ENCODE peak calls at places on chromosomes 1 and 21, in eight cellular contexts. One of them, this sample, is unnamed.

GRCh38 chr1:54826226-54826816 is 25.2 kb upstream of the TTC22 start:
- DNase-seq in WTC11: no peak
- DNase-seq in T47D: no peak
- DNase-seq in HCT116: no peak
- DNase-seq in T follicular helper cell: no peak
- DNase-seq in IMR-90: no peak
- DNase-seq in activated CD4-positive, alpha-beta T cell treated with anti-CD3 and anti-CD28 coated beads for 36 hours: no peak
- DNase-seq in stimulated activated CD4-positive, alpha-beta T cell treated with anti-CD3 and anti-CD28 coated beads, Interleukin-2, amount 100 ng/mL, for 24 hours: no peak
- DNase-seq in this sample: no peak

GRCh38 chr1:63698001-63698838 is 75.6 kb upstream of the ROR1 start:
- DNase-seq in WTC11: no peak
- DNase-seq in T47D: no peak
- DNase-seq in HCT116: no peak
- DNase-seq in T follicular helper cell: no peak
- DNase-seq in IMR-90: peak
- DNase-seq in activated CD4-positive, alpha-beta T cell treated with anti-CD3 and anti-CD28 coated beads for 36 hours: no peak
- DNase-seq in stimulated activated CD4-positive, alpha-beta T cell treated with anti-CD3 and anti-CD28 coated beads, Interleukin-2, amount 100 ng/mL, for 24 hours: no peak
- DNase-seq in this sample: peak

GRCh38 chr1:38991638-38992449 is 768 bp downstream of the AKIRIN1 start:
- DNase-seq in WTC11: peak
- DNase-seq in T47D: no peak
- DNase-seq in HCT116: no peak
- DNase-seq in T follicular helper cell: no peak
- DNase-seq in IMR-90: no peak
- DNase-seq in activated CD4-positive, alpha-beta T cell treated with anti-CD3 and anti-CD28 coated beads for 36 hours: peak
- DNase-seq in stimulated activated CD4-positive, alpha-beta T cell treated with anti-CD3 and anti-CD28 coated beads, Interleukin-2, amount 100 ng/mL, for 24 hours: peak
- DNase-seq in this sample: peak

GRCh38 chr1:33030575-33030974 is 6.1 kb downstream of the AK2 start:
- DNase-seq in WTC11: no peak
- DNase-seq in T47D: no peak
- DNase-seq in HCT116: no peak
- DNase-seq in T follicular helper cell: no peak
- DNase-seq in IMR-90: peak
- DNase-seq in activated CD4-positive, alpha-beta T cell treated with anti-CD3 and anti-CD28 coated beads for 36 hours: no peak
- DNase-seq in stimulated activated CD4-positive, alpha-beta T cell treated with anti-CD3 and anti-CD28 coated beads, Interleukin-2, amount 100 ng/mL, for 24 hours: no peak
- DNase-seq in this sample: no peak

GRCh38 chr1:85343612-85344255 is 67.3 kb upstream of the BCL10 start:
- DNase-seq in WTC11: no peak
- DNase-seq in T47D: no peak
- DNase-seq in HCT116: no peak
- DNase-seq in T follicular helper cell: no peak
- DNase-seq in IMR-90: peak
- DNase-seq in activated CD4-positive, alpha-beta T cell treated with anti-CD3 and anti-CD28 coated beads for 36 hours: no peak
- DNase-seq in stimulated activated CD4-positive, alpha-beta T cell treated with anti-CD3 and anti-CD28 coated beads, Interleukin-2, amount 100 ng/mL, for 24 hours: no peak
- DNase-seq in this sample: no peak

GRCh38 chr1:209993061-209993830 is 55.2 kb downstream of the SYT14 start:
- DNase-seq in WTC11: no peak
- DNase-seq in T47D: no peak
- DNase-seq in HCT116: no peak
- DNase-seq in T follicular helper cell: no peak
- DNase-seq in IMR-90: no peak
- DNase-seq in activated CD4-positive, alpha-beta T cell treated with anti-CD3 and anti-CD28 coated beads for 36 hours: no peak
- DNase-seq in stimulated activated CD4-positive, alpha-beta T cell treated with anti-CD3 and anti-CD28 coated beads, Interleukin-2, amount 100 ng/mL, for 24 hours: no peak
- DNase-seq in this sample: no peak

GRCh38 chr1:8409666-8410065 is 91.8 kb downstream of the SLC45A1 start:
- DNase-seq in WTC11: no peak
- DNase-seq in T47D: no peak
- DNase-seq in HCT116: no peak
- DNase-seq in T follicular helper cell: no peak
- DNase-seq in IMR-90: no peak
- DNase-seq in activated CD4-positive, alpha-beta T cell treated with anti-CD3 and anti-CD28 coated beads for 36 hours: no peak
- DNase-seq in stimulated activated CD4-positive, alpha-beta T cell treated with anti-CD3 and anti-CD28 coated beads, Interleukin-2, amount 100 ng/mL, for 24 hours: no peak
- DNase-seq in this sample: no peak

GRCh38 chr21:15010645-15011044 is 54.2 kb downstream of the NRIP1 start:
- DNase-seq in WTC11: no peak
- DNase-seq in T47D: no peak
- DNase-seq in HCT116: no peak
- DNase-seq in T follicular helper cell: no peak
- DNase-seq in IMR-90: peak
- DNase-seq in activated CD4-positive, alpha-beta T cell treated with anti-CD3 and anti-CD28 coated beads for 36 hours: no peak
- DNase-seq in stimulated activated CD4-positive, alpha-beta T cell treated with anti-CD3 and anti-CD28 coated beads, Interleukin-2, amount 100 ng/mL, for 24 hours: no peak
- DNase-seq in this sample: no peak

GRCh38 chr1:231630558-231631205 is 4.1 kb downstream of the DISC1 start:
- DNase-seq in WTC11: no peak
- DNase-seq in T47D: no peak
- DNase-seq in HCT116: no peak
- DNase-seq in T follicular helper cell: no peak
- DNase-seq in IMR-90: peak
- DNase-seq in activated CD4-positive, alpha-beta T cell treated with anti-CD3 and anti-CD28 coated beads for 36 hours: no peak
- DNase-seq in stimulated activated CD4-positive, alpha-beta T cell treated with anti-CD3 and anti-CD28 coated beads, Interleukin-2, amount 100 ng/mL, for 24 hours: no peak
- DNase-seq in this sample: no peak

GRCh38 chr1:7454895-7455784 is 316.0 kb upstream of the VAMP3 start:
- DNase-seq in WTC11: no peak
- DNase-seq in T47D: no peak
- DNase-seq in HCT116: no peak
- DNase-seq in T follicular helper cell: no peak
- DNase-seq in IMR-90: no peak
- DNase-seq in activated CD4-positive, alpha-beta T cell treated with anti-CD3 and anti-CD28 coated beads for 36 hours: no peak
- DNase-seq in stimulated activated CD4-positive, alpha-beta T cell treated with anti-CD3 and anti-CD28 coated beads, Interleukin-2, amount 100 ng/mL, for 24 hours: no peak
- DNase-seq in this sample: peak

GRCh38 chr1:69671363-69672010 is 103.8 kb downstream of the LRRC7 start:
- DNase-seq in WTC11: no peak
- DNase-seq in T47D: no peak
- DNase-seq in HCT116: no peak
- DNase-seq in T follicular helper cell: no peak
- DNase-seq in IMR-90: no peak
- DNase-seq in activated CD4-positive, alpha-beta T cell treated with anti-CD3 and anti-CD28 coated beads for 36 hours: no peak
- DNase-seq in stimulated activated CD4-positive, alpha-beta T cell treated with anti-CD3 and anti-CD28 coated beads, Interleukin-2, amount 100 ng/mL, for 24 hours: no peak
- DNase-seq in this sample: peak

GRCh38 chr1:245179706-245180105 is 24.9 kb downstream of the KIF26B start:
- DNase-seq in WTC11: no peak
- DNase-seq in T47D: no peak
- DNase-seq in HCT116: no peak
- DNase-seq in T follicular helper cell: no peak
- DNase-seq in IMR-90: no peak
- DNase-seq in activated CD4-positive, alpha-beta T cell treated with anti-CD3 and anti-CD28 coated beads for 36 hours: no peak
- DNase-seq in stimulated activated CD4-positive, alpha-beta T cell treated with anti-CD3 and anti-CD28 coated beads, Interleukin-2, amount 100 ng/mL, for 24 hours: no peak
- DNase-seq in this sample: no peak

GRCh38 chr1:202279806-202280205 is 61.9 kb downstream of the UBE2T start:
- DNase-seq in WTC11: no peak
- DNase-seq in T47D: no peak
- DNase-seq in HCT116: no peak
- DNase-seq in T follicular helper cell: no peak
- DNase-seq in IMR-90: peak
- DNase-seq in activated CD4-positive, alpha-beta T cell treated with anti-CD3 and anti-CD28 coated beads for 36 hours: no peak
- DNase-seq in stimulated activated CD4-positive, alpha-beta T cell treated with anti-CD3 and anti-CD28 coated beads, Interleukin-2, amount 100 ng/mL, for 24 hours: no peak
- DNase-seq in this sample: no peak

GRCh38 chr21:14687277-14687642 is 141.1 kb upstream of the SAMSN1 start:
- DNase-seq in WTC11: no peak
- DNase-seq in T47D: no peak
- DNase-seq in HCT116: no peak
- DNase-seq in T follicular helper cell: no peak
- DNase-seq in IMR-90: no peak
- DNase-seq in activated CD4-positive, alpha-beta T cell treated with anti-CD3 and anti-CD28 coated beads for 36 hours: no peak
- DNase-seq in stimulated activated CD4-positive, alpha-beta T cell treated with anti-CD3 and anti-CD28 coated beads, Interleukin-2, amount 100 ng/mL, for 24 hours: no peak
- DNase-seq in this sample: no peak

GRCh38 chr1:155504207-155504606 is 58.4 kb downstream of the ASH1L start:
- DNase-seq in WTC11: no peak
- DNase-seq in T47D: peak
- DNase-seq in HCT116: peak
- DNase-seq in T follicular helper cell: no peak
- DNase-seq in IMR-90: peak
- DNase-seq in activated CD4-positive, alpha-beta T cell treated with anti-CD3 and anti-CD28 coated beads for 36 hours: no peak
- DNase-seq in stimulated activated CD4-positive, alpha-beta T cell treated with anti-CD3 and anti-CD28 coated beads, Interleukin-2, amount 100 ng/mL, for 24 hours: no peak
- DNase-seq in this sample: no peak

GRCh38 chr1:173635116-173635515 is at the start of gene TEX50:
- DNase-seq in WTC11: no peak
- DNase-seq in T47D: no peak
- DNase-seq in HCT116: no peak
- DNase-seq in T follicular helper cell: no peak
- DNase-seq in IMR-90: no peak
- DNase-seq in activated CD4-positive, alpha-beta T cell treated with anti-CD3 and anti-CD28 coated beads for 36 hours: no peak
- DNase-seq in stimulated activated CD4-positive, alpha-beta T cell treated with anti-CD3 and anti-CD28 coated beads, Interleukin-2, amount 100 ng/mL, for 24 hours: no peak
- DNase-seq in this sample: no peak

GRCh38 chr1:51734899-51735745 is 118.2 kb downstream of the OSBPL9 start:
- DNase-seq in WTC11: no peak
- DNase-seq in T47D: no peak
- DNase-seq in HCT116: no peak
- DNase-seq in T follicular helper cell: no peak
- DNase-seq in IMR-90: no peak
- DNase-seq in activated CD4-positive, alpha-beta T cell treated with anti-CD3 and anti-CD28 coated beads for 36 hours: no peak
- DNase-seq in stimulated activated CD4-positive, alpha-beta T cell treated with anti-CD3 and anti-CD28 coated beads, Interleukin-2, amount 100 ng/mL, for 24 hours: no peak
- DNase-seq in this sample: no peak

GRCh38 chr1:89550995-89551394 is 26.4 kb downstream of the LRRC8B start:
- DNase-seq in WTC11: peak
- DNase-seq in T47D: no peak
- DNase-seq in HCT116: no peak
- DNase-seq in T follicular helper cell: no peak
- DNase-seq in IMR-90: no peak
- DNase-seq in activated CD4-positive, alpha-beta T cell treated with anti-CD3 and anti-CD28 coated beads for 36 hours: no peak
- DNase-seq in stimulated activated CD4-positive, alpha-beta T cell treated with anti-CD3 and anti-CD28 coated beads, Interleukin-2, amount 100 ng/mL, for 24 hours: no peak
- DNase-seq in this sample: no peak

GRCh38 chr1:41416552-41417334 is 55.5 kb downstream of the FOXO6 start:
- DNase-seq in WTC11: peak
- DNase-seq in T47D: peak
- DNase-seq in HCT116: peak
- DNase-seq in T follicular helper cell: peak
- DNase-seq in IMR-90: peak
- DNase-seq in activated CD4-positive, alpha-beta T cell treated with anti-CD3 and anti-CD28 coated beads for 36 hours: peak
- DNase-seq in stimulated activated CD4-positive, alpha-beta T cell treated with anti-CD3 and anti-CD28 coated beads, Interleukin-2, amount 100 ng/mL, for 24 hours: peak
- DNase-seq in this sample: peak

GRCh38 chr1:172818841-172819527 is 160.1 kb downstream of the FASLG start:
- DNase-seq in WTC11: no peak
- DNase-seq in T47D: no peak
- DNase-seq in HCT116: no peak
- DNase-seq in T follicular helper cell: no peak
- DNase-seq in IMR-90: no peak
- DNase-seq in activated CD4-positive, alpha-beta T cell treated with anti-CD3 and anti-CD28 coated beads for 36 hours: peak
- DNase-seq in stimulated activated CD4-positive, alpha-beta T cell treated with anti-CD3 and anti-CD28 coated beads, Interleukin-2, amount 100 ng/mL, for 24 hours: peak
- DNase-seq in this sample: no peak

GRCh38 chr1:5997316-5997715 is 5.1 kb upstream of the NPHP4 start:
- DNase-seq in WTC11: peak
- DNase-seq in T47D: no peak
- DNase-seq in HCT116: no peak
- DNase-seq in T follicular helper cell: no peak
- DNase-seq in IMR-90: no peak
- DNase-seq in activated CD4-positive, alpha-beta T cell treated with anti-CD3 and anti-CD28 coated beads for 36 hours: no peak
- DNase-seq in stimulated activated CD4-positive, alpha-beta T cell treated with anti-CD3 and anti-CD28 coated beads, Interleukin-2, amount 100 ng/mL, for 24 hours: no peak
- DNase-seq in this sample: no peak

GRCh38 chr1:86502721-86503430 is 34.1 kb downstream of the CLCA1 start:
- DNase-seq in WTC11: peak
- DNase-seq in T47D: no peak
- DNase-seq in HCT116: no peak
- DNase-seq in T follicular helper cell: no peak
- DNase-seq in IMR-90: no peak
- DNase-seq in activated CD4-positive, alpha-beta T cell treated with anti-CD3 and anti-CD28 coated beads for 36 hours: peak
- DNase-seq in stimulated activated CD4-positive, alpha-beta T cell treated with anti-CD3 and anti-CD28 coated beads, Interleukin-2, amount 100 ng/mL, for 24 hours: no peak
- DNase-seq in this sample: peak

GRCh38 chr1:71521655-71522264 is 440.9 kb upstream of the ZRANB2 start:
- DNase-seq in WTC11: peak
- DNase-seq in T47D: peak
- DNase-seq in HCT116: no peak
- DNase-seq in T follicular helper cell: no peak
- DNase-seq in IMR-90: peak
- DNase-seq in activated CD4-positive, alpha-beta T cell treated with anti-CD3 and anti-CD28 coated beads for 36 hours: peak
- DNase-seq in stimulated activated CD4-positive, alpha-beta T cell treated with anti-CD3 and anti-CD28 coated beads, Interleukin-2, amount 100 ng/mL, for 24 hours: no peak
- DNase-seq in this sample: peak

GRCh38 chr1:117014209-117014608 is 12.6 kb downstream of the CD101 start:
- DNase-seq in WTC11: no peak
- DNase-seq in T47D: no peak
- DNase-seq in HCT116: no peak
- DNase-seq in T follicular helper cell: no peak
- DNase-seq in IMR-90: no peak
- DNase-seq in activated CD4-positive, alpha-beta T cell treated with anti-CD3 and anti-CD28 coated beads for 36 hours: peak
- DNase-seq in stimulated activated CD4-positive, alpha-beta T cell treated with anti-CD3 and anti-CD28 coated beads, Interleukin-2, amount 100 ng/mL, for 24 hours: peak
- DNase-seq in this sample: no peak

This sample was measured in Right ventricle myocardium superior.